ENCODE peak calls at places on chromosome 22, in six cellular contexts. I is uterus; D is aorta; A is stimulated activated CD8-positive, alpha-beta memory T cell treated with anti-CD3 and anti-CD28 coated beads, Interleukin-2, amount 100 ng/mL, for 48 hours; W is omental fat pad; O is astrocyte of the spinal cord. P is an unnamed sample.

GRCh38 chr22:37182101-37182948 is 5.7 kb downstream of the C1QTNF6 start:
- DNase-seq in I (no peak), D (peak; percentile 42), A (no peak), W (no peak), O (no peak), P (no peak)

GRCh38 chr22:35631597-35631996 is 14.5 kb upstream of the MB start:
- DNase-seq in I (no peak), D (no peak), A (peak; percentile 28), W (no peak), O (peak; percentile 36), P (peak; percentile 42)

GRCh38 chr22:40123387-40123786 is 54.3 kb upstream of the TNRC6B start:
- DNase-seq in I (no peak), D (peak; percentile 57), A (no peak), W (no peak), O (no peak), P (no peak)

GRCh38 chr22:45615364-45615763 is 56.3 kb upstream of the ATXN10 start:
- DNase-seq in I (no peak), D (no peak), A (no peak), W (no peak), O (no peak), P (peak; percentile 28)

GRCh38 chr22:23014250-23014649 is 56.1 kb upstream of the GNAZ start:
- DNase-seq in I (no peak), D (no peak), A (no peak), W (no peak), O (no peak), P (no peak)

GRCh38 chr22:27349456-27349855 is 452.1 kb downstream of the MN1 start:
- DNase-seq in I (no peak), D (no peak), A (no peak), W (no peak), O (peak; percentile 30), P (no peak)

GRCh38 chr22:38866399-38867123 is 5.5 kb downstream of the CBX6 start:
- DNase-seq in I (no peak), D (peak; percentile 45), A (no peak), W (peak; percentile 11), O (no peak), P (no peak)

GRCh38 chr22:31361743-31362142 is 15.6 kb upstream of the PATZ1 start:
- DNase-seq in I (no peak), D (no peak), A (no peak), W (no peak), O (no peak), P (no peak)

GRCh38 chr22:19717691-19718254 is 3.5 kb downstream of the SEPTIN5 start:
- DNase-seq in I (peak; percentile 62), D (peak; percentile 85), A (peak; percentile 64), W (peak; percentile 40), O (peak; percentile 55), P (peak; percentile 61)

GRCh38 chr22:23053051-23053707 is 17.1 kb upstream of the GNAZ start:
- DNase-seq in I (no peak), D (no peak), A (no peak), W (no peak), O (no peak), P (no peak)

GRCh38 chr22:45007946-45008852 is 1.6 kb downstream of the PHF21B start:
- DNase-seq in I (no peak), D (no peak), A (no peak), W (no peak), O (peak; percentile 27), P (no peak)

GRCh38 chr22:49627217-49628181 is 200.2 kb downstream of the BRD1 start:
- DNase-seq in I (no peak), D (peak; percentile 28), A (no peak), W (no peak), O (no peak), P (no peak)

GRCh38 chr22:44842417-44842816 is 90.0 kb downstream of the ARHGAP8 start:
- DNase-seq in I (no peak), D (peak; percentile 17), A (no peak), W (no peak), O (no peak), P (no peak)

GRCh38 chr22:41021655-41022454 is 70.5 kb upstream of the EP300 start:
- DNase-seq in I (peak; percentile 67), D (peak; percentile 86), A (peak; percentile 39), W (peak; percentile 32), O (peak; percentile 56), P (no peak)

GRCh38 chr22:20514658-20515406 is 7.4 kb downstream of the MED15 start:
- DNase-seq in I (no peak), D (no peak), A (no peak), W (peak; percentile 47), O (peak; percentile 78), P (peak; percentile 86)

GRCh38 chr22:46150615-46151423 is 493 bp downstream of the PPARA start:
- DNase-seq in I (no peak), D (no peak), A (peak; percentile 49), W (no peak), O (no peak), P (no peak)

GRCh38 chr22:29814003-29814402 is 24.1 kb downstream of the ASCC2 start:
- DNase-seq in I (no peak), D (no peak), A (no peak), W (no peak), O (no peak), P (no peak)

GRCh38 chr22:25134028-25134427 is 65.6 kb upstream of the CRYBB3 start:
- DNase-seq in I (no peak), D (no peak), A (no peak), W (no peak), O (no peak), P (no peak)

GRCh38 chr22:22720201-22720723 is 75.8 kb downstream of the GGTLC2 start:
- DNase-seq in I (no peak), D (no peak), A (peak; percentile 47), W (no peak), O (peak; percentile 36), P (peak; percentile 73)

GRCh38 chr22:31829505-31829904 is 75.7 kb downstream of the DEPDC5 start:
- DNase-seq in I (peak; percentile 22), D (no peak), A (peak; percentile 33), W (no peak), O (peak; percentile 89), P (peak; percentile 97)

GRCh38 chr22:47129902-47130301 is 367.5 kb downstream of the TBC1D22A start:
- DNase-seq in I (no peak), D (peak; percentile 34), A (no peak), W (no peak), O (no peak), P (peak; percentile 28)

GRCh38 chr22:33083212-33083611 is 25.0 kb upstream of the SYN3 start:
- DNase-seq in I (no peak), D (no peak), A (no peak), W (no peak), O (no peak), P (no peak)

GRCh38 chr22:42330170-42330569 is 59.7 kb upstream of the TCF20 start:
- DNase-seq in I (no peak), D (no peak), A (no peak), W (no peak), O (no peak), P (no peak)

GRCh38 chr22:20632518-20632917 is 125.1 kb downstream of the MED15 start:
- DNase-seq in I (no peak), D (no peak), A (no peak), W (no peak), O (no peak), P (no peak)

GRCh38 chr22:28978158-28978557 is 83.5 kb downstream of the C22orf31 start:
- DNase-seq in I (peak; percentile 46), D (no peak), A (no peak), W (peak; percentile 38), O (peak; percentile 53), P (peak; percentile 58)

GRCh38 chr22:37080438-37080837 is 28.9 kb downstream of the KCTD17 start:
- DNase-seq in I (no peak), D (no peak), A (no peak), W (no peak), O (no peak), P (no peak)

GRCh38 chr22:41481131-41481830 is 12.4 kb downstream of the ACO2 start:
- DNase-seq in I (peak; percentile 43), D (peak; percentile 54), A (no peak), W (no peak), O (peak; percentile 29), P (peak; percentile 8)